ENCODE peak calls at places on chromosomes 11 and 22, in four cellular contexts. N is T-helper 2 cell, K is endothelial cell of umbilical vein, R is frontal cortex. C is an unnamed sample.

GRCh38 chr11:26593686-26594085 is 21.6 kb upstream of the MUC15 start:
- DNase-seq in N (no peak), K (no peak), R (no peak), C (no peak)

GRCh38 chr11:15308840-15309239 is 194.1 kb downstream of the INSC start:
- DNase-seq in N (no peak), K (no peak), R (no peak), C (no peak)

GRCh38 chr11:59839615-59840014 is 5.7 kb downstream of the CBLIF start:
- DNase-seq in N (no peak), K (no peak), R (no peak), C (no peak)

GRCh38 chr11:120805960-120806555 is 217.8 kb upstream of the TBCEL start:
- DNase-seq in N (no peak), K (no peak), R (no peak), C (no peak)

GRCh38 chr22:37485714-37486223 is 415 bp downstream of the MFNG start:
- DNase-seq in N (no peak), K (peak; percentile 27), R (no peak), C (no peak)

GRCh38 chr22:37462983-37463382 is 23.2 kb downstream of the MFNG start:
- DNase-seq in N (no peak), K (no peak), R (no peak), C (peak; percentile 52)

GRCh38 chr11:64996710-64997380 is at the start of gene BATF2:
- DNase-seq in N (no peak), K (peak; percentile 73), R (peak; percentile 60), C (peak; percentile 32)

GRCh38 chr11:99199336-99199735 is 178.6 kb downstream of the CNTN5 start:
- DNase-seq in N (no peak), K (no peak), R (no peak), C (no peak)

GRCh38 chr11:27412192-27412691 is 49.2 kb upstream of the CCDC34 start:
- DNase-seq in N (no peak), K (no peak), R (no peak), C (no peak)

GRCh38 chr22:40247976-40248375 is 70.3 kb downstream of the TNRC6B start:
- DNase-seq in N (peak; percentile 51), K (no peak), R (no peak), C (no peak)

GRCh38 chr11:2665747-2666710 is 33.8 kb downstream of the KCNQ1OT1 start:
- DNase-seq in N (no peak), K (no peak), R (no peak), C (no peak)

GRCh38 chr11:36008576-36008975 is 64.7 kb downstream of the LDLRAD3 start:
- DNase-seq in N (no peak), K (peak; percentile 84), R (no peak), C (peak; percentile 34)

GRCh38 chr22:18012528-18012927 is 11.8 kb downstream of the MICAL3 start:
- DNase-seq in N (no peak), K (no peak), R (no peak), C (peak; percentile 92)

GRCh38 chr11:110093407-110094297 is 460 bp downstream of the ZC3H12C start:
- DNase-seq in N (no peak), K (peak; percentile 67), R (peak; percentile 58), C (peak; percentile 50)

GRCh38 chr11:117840881-117841581 is 16.5 kb upstream of the FXYD2 start:
- DNase-seq in N (no peak), K (no peak), R (no peak), C (no peak)

GRCh38 chr11:78168539-78169477 is 19.6 kb downstream of the KCTD21 start:
- DNase-seq in N (no peak), K (peak; percentile 88), R (no peak), C (no peak)

GRCh38 chr11:12109591-12110196 is 696 bp upstream of the MICAL2 start:
- DNase-seq in N (no peak), K (no peak), R (no peak), C (peak; percentile 65)

GRCh38 chr11:72483412-72484186 is 49.3 kb upstream of the CLPB start:
- DNase-seq in N (no peak), K (peak; percentile 92), R (no peak), C (peak; percentile 80)

GRCh38 chr11:8368772-8369171 is 105.1 kb upstream of the LMO1 start:
- DNase-seq in N (no peak), K (no peak), R (no peak), C (no peak)

GRCh38 chr11:44773351-44773965 is 46.7 kb downstream of the TSPAN18 start:
- DNase-seq in N (no peak), K (no peak), R (no peak), C (no peak)

GRCh38 chr11:134199531-134199930 is 24.2 kb downstream of the NCAPD3 start:
- DNase-seq in N (no peak), K (no peak), R (no peak), C (no peak)